ENCODE peak calls at places on chromosomes 13 and 19, in seven cellular contexts. X is neuronal stem cell; M is lung; C is uterus; T is endodermal cell; V is CD8-positive, alpha-beta T cell; L is tibial nerve. S is an unnamed sample.

GRCh38 chr13:43720780-43721397 is 65.9 kb downstream of the ENOX1 start:
- DNase-seq in L (no peak), M (no peak), C (no peak), X (no peak), V (no peak), T (no peak), S (no peak)

GRCh38 chr19:9913237-9914000 is 22.9 kb downstream of the OLFM2 start:
- DNase-seq in T (peak; percentile 72), L (no peak), M (no peak), V (no peak), C (no peak), X (no peak), S (peak; percentile 22)

GRCh38 chr13:42895781-42896180 is 96.3 kb downstream of the EPSTI1 start:
- DNase-seq in T (no peak), X (no peak), M (no peak), L (no peak), C (no peak), V (no peak), S (no peak)

GRCh38 chr19:28710278-28710677 is 502.7 kb downstream of the UQCRFS1 start:
- DNase-seq in M (no peak), L (no peak), X (peak; percentile 59), C (no peak), V (no peak), T (no peak), S (peak; percentile 46)

GRCh38 chr19:8206147-8207087 is 2.8 kb upstream of the CERS4 start:
- DNase-seq in C (no peak), X (no peak), T (peak; percentile 71), L (no peak), M (no peak), V (no peak), S (no peak)

GRCh38 chr13:40444241-40444640 is 222.2 kb downstream of the FOXO1 start:
- DNase-seq in L (no peak), V (no peak), T (no peak), C (no peak), X (no peak), M (no peak), S (no peak)

GRCh38 chr19:51746731-51747130 is 4.9 kb downstream of the FPR1 start:
- DNase-seq in X (no peak), T (no peak), C (no peak), M (no peak), V (no peak), L (no peak), S (no peak)

GRCh38 chr13:112661291-112661690 is 28.5 kb upstream of the ATP11A start:
- DNase-seq in M (no peak), X (no peak), T (no peak), L (no peak), C (no peak), V (no peak), S (no peak)

GRCh38 chr19:1773173-1773572 is 19.9 kb downstream of the ONECUT3 start:
- DNase-seq in T (no peak), V (no peak), C (no peak), L (no peak), M (no peak), X (no peak), S (peak; percentile 37)

GRCh38 chr13:106263801-106264200 is 271.7 kb downstream of the EFNB2 start:
- DNase-seq in M (no peak), X (no peak), V (no peak), C (no peak), L (no peak), T (no peak), S (no peak)

GRCh38 chr13:113950451-113951245 is 23.2 kb downstream of the C13orf46 start:
- DNase-seq in X (no peak), M (no peak), L (no peak), T (no peak), V (no peak), C (no peak), S (no peak)

GRCh38 chr19:52923782-52924593 is 760 bp upstream of the ZNF888 start:
- DNase-seq in C (peak; percentile 38), L (no peak), V (no peak), M (peak; percentile 65), T (peak; percentile 65), X (no peak), S (no peak)

GRCh38 chr13:22161871-22162270 is 491.0 kb downstream of the FGF9 start:
- DNase-seq in L (no peak), X (no peak), C (no peak), M (no peak), V (no peak), T (no peak), S (no peak)

GRCh38 chr13:20002766-20003165 is 44.2 kb downstream of the ZMYM2 start:
- DNase-seq in V (no peak), L (no peak), X (no peak), C (no peak), T (no peak), M (no peak), S (no peak)

GRCh38 chr13:41542281-41542680 is 84.9 kb downstream of the RGCC start:
- DNase-seq in V (no peak), L (no peak), T (no peak), X (no peak), M (no peak), C (no peak), S (no peak)

GRCh38 chr19:35000647-35001501 is 751 bp downstream of the GRAMD1A start:
- DNase-seq in T (peak; percentile 71), X (no peak), M (no peak), L (no peak), V (peak; percentile 64), C (no peak), S (no peak)

GRCh38 chr19:34999498-35000337 is at the start of gene GRAMD1A:
- DNase-seq in M (peak; percentile 87), L (peak; percentile 81), X (peak; percentile 82), T (peak; percentile 93), C (peak; percentile 86), V (peak; percentile 73), S (peak; percentile 61)

GRCh38 chr19:35000338-35000646 is 169 bp downstream of the GRAMD1A start:
- DNase-seq in X (no peak), V (no peak), T (no peak), C (no peak), L (no peak), M (no peak), S (no peak)

GRCh38 chr19:35004517-35005255 is 4.6 kb downstream of the GRAMD1A start:
- DNase-seq in L (no peak), X (no peak), V (no peak), C (no peak), M (no peak), T (no peak), S (no peak)

GRCh38 chr19:35002037-35002535 is 2.0 kb downstream of the GRAMD1A start:
- DNase-seq in V (no peak), C (no peak), X (no peak), T (peak; percentile 35), M (no peak), L (no peak), S (no peak)
- H3K4me3 ChIP-seq in V (peak overlapping the region; percentile 41), C (no peak overlapping the region), X (peak overlapping the region; percentile 0), T (peak overlapping the region; percentile 93), M (peak overlapping the region; percentile 25), L (peak overlapping the region; percentile 99), S (no peak overlapping the region)

GRCh38 chr19:17751103-17751911 is at the start of gene FCHO1:
- DNase-seq in X (no peak), M (no peak), V (peak; percentile 90), T (no peak), C (no peak), L (no peak), S (no peak)
- H3K4me1 ChIP-seq in X (peaks cover 22% of the 10 kb centered on the region), M (peaks cover 10% of the 10 kb centered on the region), V (peaks cover 74% of the 10 kb centered on the region), T (no peaks in the 10 kb centered on the region), C (no peaks in the 10 kb centered on the region), L (no peaks in the 10 kb centered on the region), S (peaks cover 5% of the 10 kb centered on the region)

GRCh38 chr19:11984986-11985385 is 20.1 kb downstream of the ZNF763 start:
- DNase-seq in X (no peak), L (no peak), T (peak; percentile 57), C (no peak), M (no peak), V (no peak), S (no peak)
- H3K4me3 ChIP-seq in X (no peak overlapping the region), L (no peak overlapping the region), T (no peak overlapping the region), C (no peak overlapping the region), M (no peak overlapping the region), V (no peak overlapping the region), S (no peak overlapping the region)

DNA sequence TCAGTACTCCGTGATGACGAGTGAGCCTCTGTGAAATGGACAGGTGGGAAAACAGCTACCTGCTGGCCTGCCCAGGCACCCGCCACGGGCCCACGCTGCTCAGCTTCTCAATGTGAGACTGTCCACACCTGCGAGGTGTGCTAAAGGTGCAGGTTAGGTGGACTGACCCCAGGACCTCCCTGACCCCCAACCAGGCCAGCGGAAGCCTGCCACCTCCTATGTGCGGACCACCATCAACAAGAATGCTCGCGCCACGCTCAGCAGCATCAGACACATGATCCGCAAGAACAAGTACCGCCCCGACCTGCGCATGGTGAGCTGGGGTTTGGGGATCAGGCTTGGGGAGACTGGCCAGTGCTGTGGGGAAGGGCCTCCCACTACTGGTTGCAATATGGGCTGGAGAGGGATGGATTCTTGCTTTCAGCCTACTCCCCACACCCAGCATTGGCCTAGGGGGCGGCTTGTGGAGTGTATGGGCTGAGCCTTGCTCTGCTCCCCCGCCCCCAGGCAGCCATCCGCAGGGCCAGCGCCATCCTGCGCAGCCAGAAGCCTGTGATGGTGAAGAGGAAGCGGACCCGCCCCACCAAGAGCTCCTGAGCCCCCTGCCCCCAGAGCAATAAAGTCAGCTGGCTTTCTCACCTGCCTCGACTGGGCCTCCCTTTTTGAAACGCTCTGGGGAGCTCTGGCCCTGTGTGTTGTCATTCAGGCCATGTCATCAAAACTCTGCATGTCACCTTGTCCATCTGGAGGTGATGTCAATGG is 2.2 kb downstream of the RPL28 start:
- DNase-seq in M (no peak), L (no peak), X (no peak), V (no peak), T (no peak), C (no peak), S (no peak)
- H3K4me1 ChIP-seq in M (peaks cover 31% of the 10 kb centered on the region), L (peaks cover 33% of the 10 kb centered on the region), X (peaks cover 47% of the 10 kb centered on the region), V (peaks cover 55% of the 10 kb centered on the region), T (peaks cover 21% of the 10 kb centered on the region), C (peaks cover 17% of the 10 kb centered on the region), S (peaks cover 26% of the 10 kb centered on the region)